ENCODE peak calls at places on chromosomes 6 and 20, in four cellular contexts. One of them, this sample, is unnamed.

GRCh38 chr6:22959571-22959970 is 390.2 kb downstream of the HDGFL1 start:
- DNase-seq in SJSA1: no peak
- DNase-seq in AG20443: no peak
- DNase-seq in stromal cell of bone marrow: no peak
- DNase-seq in this sample: no peak

GRCh38 chr6:138752017-138752416 is 21.6 kb upstream of the CCDC28A start:
- DNase-seq in SJSA1: no peak
- DNase-seq in AG20443: peak
- DNase-seq in stromal cell of bone marrow: no peak
- DNase-seq in this sample: no peak

GRCh38 chr20:52959125-52959524 is 13.0 kb upstream of the TSHZ2 start:
- DNase-seq in SJSA1: peak
- DNase-seq in AG20443: no peak
- DNase-seq in stromal cell of bone marrow: no peak
- DNase-seq in this sample: no peak

GRCh38 chr6:116764961-116765841 is at the start of gene FAM162B:
- DNase-seq in SJSA1: peak
- DNase-seq in AG20443: peak
- DNase-seq in stromal cell of bone marrow: no peak
- DNase-seq in this sample: no peak

GRCh38 chr20:60491261-60491660 is 533.0 kb downstream of the CDH26 start:
- DNase-seq in SJSA1: no peak
- DNase-seq in AG20443: no peak
- DNase-seq in stromal cell of bone marrow: no peak
- DNase-seq in this sample: no peak

GRCh38 chr6:87817226-87817625 is 115.2 kb upstream of the AKIRIN2 start:
- DNase-seq in SJSA1: no peak
- DNase-seq in AG20443: peak
- DNase-seq in stromal cell of bone marrow: peak
- DNase-seq in this sample: no peak

GRCh38 chr6:39214120-39214813 is 15.0 kb downstream of the KCNK5 start:
- DNase-seq in SJSA1: no peak
- DNase-seq in AG20443: no peak
- DNase-seq in stromal cell of bone marrow: no peak
- DNase-seq in this sample: no peak

GRCh38 chr6:105616521-105616920 is 213.6 kb upstream of the PREP start:
- DNase-seq in SJSA1: no peak
- DNase-seq in AG20443: no peak
- DNase-seq in stromal cell of bone marrow: no peak
- DNase-seq in this sample: no peak

GRCh38 chr6:102114402-102114801 is 720.9 kb downstream of the GRIK2 start:
- DNase-seq in SJSA1: no peak
- DNase-seq in AG20443: no peak
- DNase-seq in stromal cell of bone marrow: no peak
- DNase-seq in this sample: no peak

GRCh38 chr6:16670617-16671051 is 90.6 kb downstream of the ATXN1 start:
- DNase-seq in SJSA1: no peak
- DNase-seq in AG20443: no peak
- DNase-seq in stromal cell of bone marrow: no peak
- DNase-seq in this sample: no peak

GRCh38 chr20:15976047-15976731 is 597.1 kb downstream of the KIF16B start:
- DNase-seq in SJSA1: no peak
- DNase-seq in AG20443: no peak
- DNase-seq in stromal cell of bone marrow: no peak
- DNase-seq in this sample: no peak

GRCh38 chr6:30964075-30964474 is 19.4 kb upstream of the MUC21 start:
- DNase-seq in SJSA1: no peak
- DNase-seq in AG20443: no peak
- DNase-seq in stromal cell of bone marrow: no peak
- DNase-seq in this sample: no peak

GRCh38 chr6:156778615-156779205 is 1.5 kb downstream of the ARID1B start:
- DNase-seq in SJSA1: peak
- DNase-seq in AG20443: peak
- DNase-seq in stromal cell of bone marrow: no peak
- DNase-seq in this sample: peak